ENCODE peak calls at places on chromosomes 5 and 9, in five cellular contexts. One of them, this sample, is unnamed. For H3K9me3, the result is how much of the 10 kb centered on the place peaks cover.

GRCh38 chr5:59532979-59533729 is 360.4 kb downstream of the PDE4D start:
- DNase-seq in mesenchymal stem cell: no peak
- DNase-seq in trophoblast cell: no peak
- DNase-seq in neuronal stem cell: no peak
- DNase-seq in H9: no peak
- DNase-seq in this sample: no peak

GRCh38 chr9:105696219-105696793 is 2.0 kb downstream of the TMEM38B start:
- DNase-seq in mesenchymal stem cell: no peak
- DNase-seq in trophoblast cell: no peak
- DNase-seq in neuronal stem cell: no peak
- DNase-seq in H9: no peak
- DNase-seq in this sample: no peak

GRCh38 chr5:111681414-111681790 is 75.6 kb downstream of the NREP start:
- DNase-seq in mesenchymal stem cell: no peak
- DNase-seq in trophoblast cell: no peak
- DNase-seq in neuronal stem cell: no peak
- DNase-seq in H9: no peak
- DNase-seq in this sample: peak

GRCh38 chr5:29016067-29016466 is 1977.7 kb upstream of the CDH9 start:
- DNase-seq in mesenchymal stem cell: no peak
- DNase-seq in trophoblast cell: no peak
- DNase-seq in neuronal stem cell: no peak
- DNase-seq in H9: no peak
- DNase-seq in this sample: no peak

GRCh38 chr5:61397238-61397637 is 65.2 kb downstream of the ZSWIM6 start:
- DNase-seq in mesenchymal stem cell: peak
- DNase-seq in trophoblast cell: no peak
- DNase-seq in neuronal stem cell: no peak
- DNase-seq in H9: no peak
- DNase-seq in this sample: peak

GRCh38 chr5:116763987-116764866 is 189.6 kb upstream of the SEMA6A start:
- DNase-seq in mesenchymal stem cell: peak
- DNase-seq in trophoblast cell: peak
- DNase-seq in neuronal stem cell: no peak
- DNase-seq in H9: no peak
- DNase-seq in this sample: no peak

GRCh38 chr9:116187570-116188170 is 34.1 kb downstream of the PAPPA start:
- DNase-seq in mesenchymal stem cell: no peak
- DNase-seq in trophoblast cell: peak
- DNase-seq in neuronal stem cell: no peak
- DNase-seq in H9: no peak
- DNase-seq in this sample: no peak

GRCh38 chr9:94927762-94928158 is 201.3 kb downstream of the AOPEP start:
- DNase-seq in mesenchymal stem cell: no peak
- DNase-seq in trophoblast cell: no peak
- DNase-seq in neuronal stem cell: no peak
- DNase-seq in H9: no peak
- DNase-seq in this sample: no peak

GRCh38 chr9:125634040-125634717 is 72.8 kb downstream of the MAPKAP1 start:
- DNase-seq in mesenchymal stem cell: peak
- DNase-seq in trophoblast cell: no peak
- DNase-seq in neuronal stem cell: no peak
- DNase-seq in H9: no peak
- DNase-seq in this sample: peak

GRCh38 chr5:139207302-139208000 is 9.3 kb upstream of the SIL1 start:
- DNase-seq in mesenchymal stem cell: no peak
- DNase-seq in trophoblast cell: no peak
- DNase-seq in neuronal stem cell: no peak
- DNase-seq in H9: no peak
- DNase-seq in this sample: no peak

GRCh38 chr9:81028504-81028903 is 660.8 kb downstream of the TLE1 start:
- DNase-seq in mesenchymal stem cell: peak
- DNase-seq in trophoblast cell: peak
- DNase-seq in neuronal stem cell: no peak
- DNase-seq in H9: no peak
- DNase-seq in this sample: peak

GRCh38 chr9:137048655-137049543 is 2.9 kb upstream of the NPDC1 start:
- DNase-seq in mesenchymal stem cell: no peak
- DNase-seq in trophoblast cell: no peak
- DNase-seq in neuronal stem cell: no peak
- DNase-seq in H9: peak
- DNase-seq in this sample: no peak

GRCh38 chr9:137044042-137044441 is 1.9 kb downstream of the NPDC1 start:
- DNase-seq in mesenchymal stem cell: no peak
- DNase-seq in trophoblast cell: no peak
- DNase-seq in neuronal stem cell: no peak
- DNase-seq in H9: no peak
- DNase-seq in this sample: no peak

GRCh38 chr9:137045294-137046093 is 483 bp downstream of the NPDC1 start:
- DNase-seq in mesenchymal stem cell: peak
- DNase-seq in trophoblast cell: no peak
- DNase-seq in neuronal stem cell: no peak
- DNase-seq in H9: peak
- DNase-seq in this sample: peak

GRCh38 chr9:137044502-137045177 is 1.3 kb downstream of the NPDC1 start:
- DNase-seq in mesenchymal stem cell: no peak
- DNase-seq in trophoblast cell: no peak
- DNase-seq in neuronal stem cell: no peak
- DNase-seq in H9: no peak
- DNase-seq in this sample: no peak

DNA sequence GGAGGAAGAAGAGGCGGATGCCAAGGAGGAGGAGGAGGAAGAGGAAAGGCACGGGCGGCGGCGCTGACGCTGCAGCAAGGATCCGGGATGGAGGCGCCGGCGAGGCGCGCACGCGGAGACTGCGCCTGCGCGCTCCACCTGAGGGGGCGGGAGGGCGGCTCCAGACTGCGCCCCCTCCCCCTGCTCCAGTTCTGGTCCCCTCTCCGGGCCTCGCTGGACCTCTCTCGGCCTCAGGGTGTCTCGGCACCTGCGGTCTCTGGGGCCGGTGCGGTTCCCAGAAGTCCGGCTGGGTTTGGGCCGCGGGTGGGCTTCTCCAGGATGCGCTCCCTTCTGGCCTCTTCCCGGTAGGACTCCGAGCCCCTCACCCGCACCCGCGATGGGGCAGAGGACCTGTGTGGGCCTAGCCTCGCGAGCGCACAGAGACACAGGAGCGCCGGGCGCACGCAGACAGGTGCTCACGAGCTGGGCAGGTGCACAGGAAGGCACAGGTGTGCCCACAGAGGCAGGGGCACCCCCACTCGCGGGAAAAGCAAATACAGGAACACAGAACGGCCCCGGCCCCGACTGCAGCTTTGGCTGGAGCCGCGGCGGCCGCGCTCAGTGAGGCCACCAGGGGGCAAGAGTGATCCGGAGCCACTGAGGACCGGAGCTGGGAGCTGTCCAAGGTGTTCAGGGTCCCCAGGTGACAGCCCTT is at the start of gene NPDC1:
- DNase-seq in mesenchymal stem cell: peak
- DNase-seq in trophoblast cell: peak
- DNase-seq in neuronal stem cell: peak
- DNase-seq in H9: peak
- DNase-seq in this sample: peak
- H4K8ac ChIP-seq in mesenchymal stem cell: peak
- H4K8ac ChIP-seq in trophoblast cell: no peak
- H4K8ac ChIP-seq in neuronal stem cell: no peak
- H4K8ac ChIP-seq in H9: no peak
- H4K8ac ChIP-seq in this sample: no peak

DNA sequence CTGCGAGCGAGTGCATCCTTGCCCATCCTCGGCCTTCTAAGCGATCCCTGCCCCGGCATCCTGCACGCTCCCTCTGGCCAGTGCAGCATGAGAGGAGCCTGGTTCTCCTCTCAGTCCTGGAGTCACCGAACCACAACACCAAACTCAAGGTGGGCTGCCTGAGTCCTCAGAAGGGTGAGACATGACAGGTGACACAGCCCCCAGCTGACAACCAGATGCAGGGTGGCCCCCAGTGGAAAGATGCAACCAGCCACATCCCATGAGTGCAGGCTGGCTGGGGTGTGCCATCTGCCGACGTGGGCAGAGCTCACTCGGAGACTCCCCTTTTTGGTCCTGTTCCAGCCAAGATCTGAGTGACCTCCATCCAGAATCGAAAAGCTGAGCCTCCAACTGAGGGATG is 58.4 kb downstream of the COL23A1 start:
- DNase-seq in mesenchymal stem cell: no peak
- DNase-seq in trophoblast cell: no peak
- DNase-seq in neuronal stem cell: no peak
- DNase-seq in H9: no peak
- DNase-seq in this sample: no peak
- H3K9me3 ChIP-seq in mesenchymal stem cell: under half
- H3K9me3 ChIP-seq in trophoblast cell: under half
- H3K9me3 ChIP-seq in neuronal stem cell: under half
- H3K9me3 ChIP-seq in H9: under half
- H3K9me3 ChIP-seq in this sample: under half

DNA sequence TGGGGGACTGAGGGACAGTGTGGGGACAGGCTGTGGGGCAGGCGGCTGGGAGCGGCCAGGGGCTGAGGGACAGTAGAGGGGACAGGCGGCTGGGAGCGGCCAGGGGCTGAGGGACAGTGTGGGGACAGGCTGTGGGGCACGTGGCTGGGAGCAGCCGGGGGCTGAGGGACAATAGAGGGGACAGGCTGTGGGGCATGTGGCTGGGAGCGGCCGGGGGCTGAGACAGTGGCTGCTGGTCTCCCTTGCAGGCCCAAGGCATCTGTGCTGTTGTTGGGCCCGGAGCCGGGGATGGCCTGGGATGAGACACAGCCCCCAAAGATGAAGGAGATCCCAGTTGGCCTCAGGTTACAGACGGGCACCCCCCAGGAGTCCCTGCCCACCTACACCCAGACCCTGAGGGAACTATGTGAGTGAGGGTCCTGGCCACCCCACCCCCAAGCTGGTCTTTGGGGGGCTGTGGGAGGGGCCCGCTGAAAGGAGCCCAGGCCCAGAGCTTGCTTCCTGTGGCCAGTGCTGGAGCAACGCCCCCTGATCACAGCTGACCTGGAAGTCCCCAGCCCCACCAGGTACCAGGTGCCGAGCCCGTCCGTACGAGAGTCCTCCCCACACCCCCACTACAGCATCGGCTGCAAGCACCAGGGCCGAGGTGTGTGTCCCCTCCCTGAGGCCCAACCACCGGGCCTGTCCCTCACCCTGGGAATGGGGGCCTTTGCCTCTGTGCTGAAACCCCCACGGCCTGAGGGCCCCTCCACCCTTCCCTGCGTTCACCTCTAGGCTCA is 593 bp downstream of the STPG3 start:
- DNase-seq in mesenchymal stem cell: no peak
- DNase-seq in trophoblast cell: no peak
- DNase-seq in neuronal stem cell: no peak
- DNase-seq in H9: no peak
- DNase-seq in this sample: no peak
- H4K8ac ChIP-seq in mesenchymal stem cell: no peak
- H4K8ac ChIP-seq in trophoblast cell: no peak
- H4K8ac ChIP-seq in neuronal stem cell: peak
- H4K8ac ChIP-seq in H9: no peak
- H4K8ac ChIP-seq in this sample: no peak

GRCh38 chr5:158600679-158601078 is 499.0 kb downstream of the EBF1 start:
- DNase-seq in mesenchymal stem cell: no peak
- DNase-seq in trophoblast cell: no peak
- DNase-seq in neuronal stem cell: no peak
- DNase-seq in H9: no peak
- DNase-seq in this sample: no peak
- H3K9me3 ChIP-seq in mesenchymal stem cell: under half
- H3K9me3 ChIP-seq in trophoblast cell: under half
- H3K9me3 ChIP-seq in neuronal stem cell: under half
- H3K9me3 ChIP-seq in H9: under half
- H3K9me3 ChIP-seq in this sample: under half

This sample was measured in IMR-90.